ENCODE peak calls at places on chromosomes 11 and 22, in eight cellular contexts. One of them, this sample, is unnamed.

GRCh38 chr22:23574877-23575276 is 5.2 kb downstream of the IGLL1 start:
- DNase-seq in Kasumi-1: no peak
- DNase-seq in stimulated activated CD4-positive, alpha-beta T cell treated with anti-CD3 and anti-CD28 coated beads, TNF-alpha, amount 100 ng/mL, for 1 hour: no peak
- DNase-seq in NCI-H526 treated with DMSO at 0.1 percent for 48 hours: no peak
- DNase-seq in ureter: no peak
- DNase-seq in ovary: no peak
- DNase-seq in natural killer cell: no peak
- DNase-seq in NCI-H2171: no peak
- DNase-seq in this sample: no peak

GRCh38 chr11:3378426-3379423 is at the start of gene ZNF195:
- DNase-seq in NCI-H526 treated with DMSO at 0.1 percent for 48 hours: peak
- DNase-seq in Kasumi-1: peak
- DNase-seq in NCI-H2171: peak
- DNase-seq in ureter: peak
- DNase-seq in natural killer cell: peak
- DNase-seq in ovary: peak
- DNase-seq in stimulated activated CD4-positive, alpha-beta T cell treated with anti-CD3 and anti-CD28 coated beads, TNF-alpha, amount 100 ng/mL, for 1 hour: peak
- DNase-seq in this sample: peak

GRCh38 chr22:24338701-24339451 is 68.2 kb downstream of the SPECC1L start:
- DNase-seq in NCI-H2171: no peak
- DNase-seq in NCI-H526 treated with DMSO at 0.1 percent for 48 hours: no peak
- DNase-seq in stimulated activated CD4-positive, alpha-beta T cell treated with anti-CD3 and anti-CD28 coated beads, TNF-alpha, amount 100 ng/mL, for 1 hour: no peak
- DNase-seq in ovary: no peak
- DNase-seq in ureter: no peak
- DNase-seq in Kasumi-1: no peak
- DNase-seq in natural killer cell: no peak
- DNase-seq in this sample: no peak

GRCh38 chr22:19419086-19419463 is 12.5 kb downstream of the HIRA start:
- DNase-seq in ureter: no peak
- DNase-seq in natural killer cell: no peak
- DNase-seq in stimulated activated CD4-positive, alpha-beta T cell treated with anti-CD3 and anti-CD28 coated beads, TNF-alpha, amount 100 ng/mL, for 1 hour: no peak
- DNase-seq in NCI-H526 treated with DMSO at 0.1 percent for 48 hours: no peak
- DNase-seq in Kasumi-1: peak
- DNase-seq in NCI-H2171: no peak
- DNase-seq in ovary: no peak
- DNase-seq in this sample: no peak

GRCh38 chr11:13923716-13924650 is 38.5 kb upstream of the SPON1 start:
- DNase-seq in stimulated activated CD4-positive, alpha-beta T cell treated with anti-CD3 and anti-CD28 coated beads, TNF-alpha, amount 100 ng/mL, for 1 hour: no peak
- DNase-seq in Kasumi-1: peak
- DNase-seq in natural killer cell: no peak
- DNase-seq in ureter: no peak
- DNase-seq in NCI-H526 treated with DMSO at 0.1 percent for 48 hours: no peak
- DNase-seq in NCI-H2171: no peak
- DNase-seq in ovary: no peak
- DNase-seq in this sample: no peak

GRCh38 chr11:5197538-5197937 is 2.9 kb downstream of the OR51V1 start:
- DNase-seq in ovary: no peak
- DNase-seq in NCI-H2171: no peak
- DNase-seq in Kasumi-1: no peak
- DNase-seq in natural killer cell: no peak
- DNase-seq in stimulated activated CD4-positive, alpha-beta T cell treated with anti-CD3 and anti-CD28 coated beads, TNF-alpha, amount 100 ng/mL, for 1 hour: no peak
- DNase-seq in NCI-H526 treated with DMSO at 0.1 percent for 48 hours: no peak
- DNase-seq in ureter: no peak
- DNase-seq in this sample: no peak

GRCh38 chr11:32892355-32893090 is at the start of gene QSER1:
- DNase-seq in Kasumi-1: peak
- DNase-seq in NCI-H526 treated with DMSO at 0.1 percent for 48 hours: peak
- DNase-seq in ureter: peak
- DNase-seq in ovary: peak
- DNase-seq in stimulated activated CD4-positive, alpha-beta T cell treated with anti-CD3 and anti-CD28 coated beads, TNF-alpha, amount 100 ng/mL, for 1 hour: peak
- DNase-seq in natural killer cell: peak
- DNase-seq in NCI-H2171: peak
- DNase-seq in this sample: peak

GRCh38 chr11:100851129-100851528 is 164.0 kb downstream of the ARHGAP42 start:
- DNase-seq in ovary: no peak
- DNase-seq in NCI-H2171: no peak
- DNase-seq in natural killer cell: no peak
- DNase-seq in ureter: no peak
- DNase-seq in stimulated activated CD4-positive, alpha-beta T cell treated with anti-CD3 and anti-CD28 coated beads, TNF-alpha, amount 100 ng/mL, for 1 hour: no peak
- DNase-seq in Kasumi-1: no peak
- DNase-seq in NCI-H526 treated with DMSO at 0.1 percent for 48 hours: no peak
- DNase-seq in this sample: no peak

GRCh38 chr11:46906596-46906995 is 11.8 kb downstream of the LRP4 start:
- DNase-seq in NCI-H2171: no peak
- DNase-seq in natural killer cell: no peak
- DNase-seq in NCI-H526 treated with DMSO at 0.1 percent for 48 hours: no peak
- DNase-seq in ureter: no peak
- DNase-seq in ovary: no peak
- DNase-seq in stimulated activated CD4-positive, alpha-beta T cell treated with anti-CD3 and anti-CD28 coated beads, TNF-alpha, amount 100 ng/mL, for 1 hour: no peak
- DNase-seq in Kasumi-1: no peak
- DNase-seq in this sample: no peak

GRCh38 chr11:120182790-120183491 is 27.9 kb upstream of the OAF start:
- DNase-seq in stimulated activated CD4-positive, alpha-beta T cell treated with anti-CD3 and anti-CD28 coated beads, TNF-alpha, amount 100 ng/mL, for 1 hour: no peak
- DNase-seq in NCI-H2171: no peak
- DNase-seq in Kasumi-1: peak
- DNase-seq in ovary: no peak
- DNase-seq in ureter: peak
- DNase-seq in natural killer cell: peak
- DNase-seq in NCI-H526 treated with DMSO at 0.1 percent for 48 hours: peak
- DNase-seq in this sample: no peak

GRCh38 chr11:102144357-102145342 is 34.4 kb downstream of the YAP1 start:
- DNase-seq in natural killer cell: no peak
- DNase-seq in stimulated activated CD4-positive, alpha-beta T cell treated with anti-CD3 and anti-CD28 coated beads, TNF-alpha, amount 100 ng/mL, for 1 hour: no peak
- DNase-seq in Kasumi-1: no peak
- DNase-seq in ovary: peak
- DNase-seq in ureter: peak
- DNase-seq in NCI-H2171: no peak
- DNase-seq in NCI-H526 treated with DMSO at 0.1 percent for 48 hours: no peak
- DNase-seq in this sample: no peak

GRCh38 chr22:44926491-44927415 is 83.1 kb downstream of the PHF21B start:
- DNase-seq in NCI-H2171: no peak
- DNase-seq in ureter: no peak
- DNase-seq in Kasumi-1: no peak
- DNase-seq in natural killer cell: no peak
- DNase-seq in ovary: no peak
- DNase-seq in stimulated activated CD4-positive, alpha-beta T cell treated with anti-CD3 and anti-CD28 coated beads, TNF-alpha, amount 100 ng/mL, for 1 hour: no peak
- DNase-seq in NCI-H526 treated with DMSO at 0.1 percent for 48 hours: no peak
- DNase-seq in this sample: no peak

GRCh38 chr11:44998051-44998450 is 47.4 kb upstream of the TP53I11 start:
- DNase-seq in NCI-H526 treated with DMSO at 0.1 percent for 48 hours: no peak
- DNase-seq in ovary: no peak
- DNase-seq in ureter: no peak
- DNase-seq in stimulated activated CD4-positive, alpha-beta T cell treated with anti-CD3 and anti-CD28 coated beads, TNF-alpha, amount 100 ng/mL, for 1 hour: no peak
- DNase-seq in natural killer cell: no peak
- DNase-seq in Kasumi-1: no peak
- DNase-seq in NCI-H2171: no peak
- DNase-seq in this sample: no peak

GRCh38 chr22:41341990-41342389 is 39.8 kb upstream of the TEF start:
- DNase-seq in stimulated activated CD4-positive, alpha-beta T cell treated with anti-CD3 and anti-CD28 coated beads, TNF-alpha, amount 100 ng/mL, for 1 hour: no peak
- DNase-seq in NCI-H526 treated with DMSO at 0.1 percent for 48 hours: no peak
- DNase-seq in NCI-H2171: no peak
- DNase-seq in Kasumi-1: no peak
- DNase-seq in ureter: no peak
- DNase-seq in natural killer cell: no peak
- DNase-seq in ovary: no peak
- DNase-seq in this sample: no peak

GRCh38 chr11:61752117-61752924 is at the start of gene MYRF:
- DNase-seq in NCI-H2171: peak
- DNase-seq in ovary: peak
- DNase-seq in Kasumi-1: peak
- DNase-seq in ureter: no peak
- DNase-seq in natural killer cell: peak
- DNase-seq in NCI-H526 treated with DMSO at 0.1 percent for 48 hours: peak
- DNase-seq in stimulated activated CD4-positive, alpha-beta T cell treated with anti-CD3 and anti-CD28 coated beads, TNF-alpha, amount 100 ng/mL, for 1 hour: no peak
- DNase-seq in this sample: peak

GRCh38 chr11:77559686-77560425 is 29.9 kb upstream of the AQP11 start:
- DNase-seq in NCI-H2171: no peak
- DNase-seq in ureter: no peak
- DNase-seq in stimulated activated CD4-positive, alpha-beta T cell treated with anti-CD3 and anti-CD28 coated beads, TNF-alpha, amount 100 ng/mL, for 1 hour: no peak
- DNase-seq in Kasumi-1: no peak
- DNase-seq in natural killer cell: no peak
- DNase-seq in NCI-H526 treated with DMSO at 0.1 percent for 48 hours: no peak
- DNase-seq in ovary: no peak
- DNase-seq in this sample: no peak

GRCh38 chr11:64218628-64219353 is 7.2 kb downstream of the TRPT1 start:
- DNase-seq in NCI-H2171: no peak
- DNase-seq in ovary: no peak
- DNase-seq in stimulated activated CD4-positive, alpha-beta T cell treated with anti-CD3 and anti-CD28 coated beads, TNF-alpha, amount 100 ng/mL, for 1 hour: no peak
- DNase-seq in natural killer cell: no peak
- DNase-seq in NCI-H526 treated with DMSO at 0.1 percent for 48 hours: no peak
- DNase-seq in ureter: no peak
- DNase-seq in Kasumi-1: no peak
- DNase-seq in this sample: no peak

GRCh38 chr11:2994336-2994730 is 2.2 kb upstream of the NAP1L4 start:
- DNase-seq in NCI-H526 treated with DMSO at 0.1 percent for 48 hours: no peak
- DNase-seq in stimulated activated CD4-positive, alpha-beta T cell treated with anti-CD3 and anti-CD28 coated beads, TNF-alpha, amount 100 ng/mL, for 1 hour: no peak
- DNase-seq in ureter: no peak
- DNase-seq in NCI-H2171: no peak
- DNase-seq in ovary: no peak
- DNase-seq in natural killer cell: no peak
- DNase-seq in Kasumi-1: no peak
- DNase-seq in this sample: no peak

GRCh38 chr11:112886707-112887370 is 74.4 kb upstream of the NCAM1 start:
- DNase-seq in natural killer cell: no peak
- DNase-seq in ovary: no peak
- DNase-seq in ureter: no peak
- DNase-seq in Kasumi-1: no peak
- DNase-seq in NCI-H2171: no peak
- DNase-seq in NCI-H526 treated with DMSO at 0.1 percent for 48 hours: no peak
- DNase-seq in stimulated activated CD4-positive, alpha-beta T cell treated with anti-CD3 and anti-CD28 coated beads, TNF-alpha, amount 100 ng/mL, for 1 hour: no peak
- DNase-seq in this sample: no peak

GRCh38 chr11:58075781-58076180 is 45.0 kb downstream of the OR6Q1 start:
- DNase-seq in natural killer cell: no peak
- DNase-seq in ureter: no peak
- DNase-seq in NCI-H526 treated with DMSO at 0.1 percent for 48 hours: no peak
- DNase-seq in ovary: no peak
- DNase-seq in NCI-H2171: no peak
- DNase-seq in Kasumi-1: no peak
- DNase-seq in stimulated activated CD4-positive, alpha-beta T cell treated with anti-CD3 and anti-CD28 coated beads, TNF-alpha, amount 100 ng/mL, for 1 hour: no peak
- DNase-seq in this sample: no peak

GRCh38 chr11:63680842-63681207 is 475 bp upstream of the RTN3 start:
- DNase-seq in ovary: no peak
- DNase-seq in NCI-H2171: peak
- DNase-seq in ureter: no peak
- DNase-seq in natural killer cell: no peak
- DNase-seq in Kasumi-1: no peak
- DNase-seq in stimulated activated CD4-positive, alpha-beta T cell treated with anti-CD3 and anti-CD28 coated beads, TNF-alpha, amount 100 ng/mL, for 1 hour: no peak
- DNase-seq in NCI-H526 treated with DMSO at 0.1 percent for 48 hours: no peak
- DNase-seq in this sample: peak

GRCh38 chr11:132744771-132745170 is 787.5 kb downstream of the OPCML start:
- DNase-seq in Kasumi-1: no peak
- DNase-seq in NCI-H2171: no peak
- DNase-seq in NCI-H526 treated with DMSO at 0.1 percent for 48 hours: no peak
- DNase-seq in stimulated activated CD4-positive, alpha-beta T cell treated with anti-CD3 and anti-CD28 coated beads, TNF-alpha, amount 100 ng/mL, for 1 hour: no peak
- DNase-seq in ureter: no peak
- DNase-seq in natural killer cell: no peak
- DNase-seq in ovary: no peak
- DNase-seq in this sample: no peak

GRCh38 chr11:18696638-18697225 is 1.8 kb upstream of the TMEM86A start:
- DNase-seq in ovary: no peak
- DNase-seq in NCI-H2171: no peak
- DNase-seq in stimulated activated CD4-positive, alpha-beta T cell treated with anti-CD3 and anti-CD28 coated beads, TNF-alpha, amount 100 ng/mL, for 1 hour: no peak
- DNase-seq in Kasumi-1: no peak
- DNase-seq in NCI-H526 treated with DMSO at 0.1 percent for 48 hours: no peak
- DNase-seq in natural killer cell: no peak
- DNase-seq in ureter: no peak
- DNase-seq in this sample: no peak

GRCh38 chr11:41497974-41498373 is 38.5 kb upstream of the LRRC4C start:
- DNase-seq in stimulated activated CD4-positive, alpha-beta T cell treated with anti-CD3 and anti-CD28 coated beads, TNF-alpha, amount 100 ng/mL, for 1 hour: no peak
- DNase-seq in NCI-H526 treated with DMSO at 0.1 percent for 48 hours: no peak
- DNase-seq in ureter: no peak
- DNase-seq in ovary: no peak
- DNase-seq in Kasumi-1: peak
- DNase-seq in NCI-H2171: no peak
- DNase-seq in natural killer cell: no peak
- DNase-seq in this sample: no peak

GRCh38 chr11:17699157-17700114 is 19.9 kb upstream of the MYOD1 start:
- DNase-seq in ovary: no peak
- DNase-seq in natural killer cell: no peak
- DNase-seq in Kasumi-1: no peak
- DNase-seq in stimulated activated CD4-positive, alpha-beta T cell treated with anti-CD3 and anti-CD28 coated beads, TNF-alpha, amount 100 ng/mL, for 1 hour: no peak
- DNase-seq in NCI-H2171: no peak
- DNase-seq in ureter: no peak
- DNase-seq in NCI-H526 treated with DMSO at 0.1 percent for 48 hours: no peak
- DNase-seq in this sample: no peak

This sample was measured in neural crest cell.